ENCODE peak calls at places on chromosomes 4 and X, in five cellular contexts. N, C, A, E and G are unnamed samples.

GRCh38 chr4:153034681-153035080 is 98.6 kb downstream of the FHDC1 start:
- DNase-seq in C (no peak), E (no peak), N (no peak), A (no peak), G (no peak)

GRCh38 chr4:41933997-41934812 is 1.0 kb upstream of the TMEM33 start:
- DNase-seq in A (no peak), C (peak; percentile 9), N (no peak), E (no peak), G (peak; percentile 12)

GRCh38 chr4:163525982-163526381 is 31.5 kb downstream of the TMA16 start:
- DNase-seq in C (no peak), E (no peak), A (no peak), N (no peak), G (no peak)

GRCh38 chr4:15012017-15012788 is 9.9 kb downstream of the CPEB2 start:
- DNase-seq in E (no peak), C (no peak), N (no peak), A (no peak), G (no peak)

GRCh38 chr4:38562751-38563198 is 101.2 kb upstream of the KLF3 start:
- DNase-seq in A (peak; percentile 46), N (peak; percentile 55), E (no peak), C (peak; percentile 7), G (peak; percentile 39)

GRCh38 chr4:90958256-90958895 is 831.2 kb downstream of the CCSER1 start:
- DNase-seq in C (no peak), N (no peak), E (no peak), A (no peak), G (no peak)

GRCh38 chr4:101865501-101866062 is 75.1 kb downstream of the BANK1 start:
- DNase-seq in N (no peak), C (no peak), E (no peak), A (no peak), G (no peak)

GRCh38 chr4:83320548-83320947 is 14.1 kb downstream of the HPSE start:
- DNase-seq in A (peak; percentile 53), N (peak; percentile 50), C (peak; percentile 40), E (no peak), G (peak; percentile 23)

GRCh38 chr4:6509587-6509986 is 37.2 kb upstream of the PPP2R2C start:
- DNase-seq in N (peak; percentile 5), C (no peak), A (no peak), E (no peak), G (no peak)

GRCh38 chrX:99051639-99052038 is 1358.4 kb downstream of the PCDH19 start:
- DNase-seq in E (no peak), N (no peak), A (no peak), C (no peak), G (no peak)

GRCh38 chrX:112759512-112759911 is 79.8 kb upstream of the LHFPL1 start:
- DNase-seq in N (no peak), E (no peak), C (no peak), A (no peak), G (no peak)

GRCh38 chrX:125289920-125290319 is 29.8 kb upstream of the TEX13C start:
- DNase-seq in E (no peak), A (no peak), N (no peak), C (no peak), G (no peak)

GRCh38 chrX:2609431-2610238 is 81.5 kb upstream of the CD99 start:
- DNase-seq in N (peak; percentile 13), A (no peak), C (no peak), E (no peak), G (peak; percentile 43)

GRCh38 chr4:7261174-7261573 is 68.8 kb downstream of the SORCS2 start:
- DNase-seq in C (no peak), N (no peak), A (no peak), E (no peak), G (no peak)

GRCh38 chr4:147865926-147866325 is 134.0 kb downstream of the ARHGAP10 start:
- DNase-seq in C (no peak), N (no peak), E (no peak), A (no peak), G (no peak)

GRCh38 chrX:148562846-148563245 is 62.4 kb downstream of the AFF2 start:
- DNase-seq in N (no peak), E (no peak), C (no peak), A (no peak), G (no peak)

GRCh38 chr4:1766336-1767057 is 26.6 kb upstream of the FGFR3 start:
- DNase-seq in E (no peak), C (no peak), A (no peak), N (no peak), G (no peak)

GRCh38 chr4:180134116-180134866 is 2108.9 kb upstream of the TENM3 start:
- DNase-seq in E (no peak), N (no peak), A (no peak), C (no peak), G (peak; percentile 37)

GRCh38 chr4:66946761-66947160 is 598.5 kb downstream of the CENPC start:
- DNase-seq in C (no peak), E (no peak), N (no peak), A (no peak), G (no peak)

GRCh38 chr4:72418458-72418857 is 150.6 kb downstream of the ADAMTS3 start:
- DNase-seq in C (peak; percentile 40), E (peak; percentile 21), A (peak; percentile 46), N (peak; percentile 41), G (no peak)

GRCh38 chr4:70858454-70858853 is 18.8 kb upstream of the GRSF1 start:
- DNase-seq in C (no peak), E (no peak), N (no peak), A (no peak), G (no peak)

GRCh38 chr4:88989990-88990389 is 67.0 kb downstream of the FAM13A start:
- DNase-seq in A (no peak), N (no peak), C (no peak), E (no peak), G (no peak)
- H3K4me1 ChIP-seq in A (peaks cover 22% of the 10 kb centered on the region), N (peaks cover 27% of the 10 kb centered on the region), C (no peaks in the 10 kb centered on the region), E (no peaks in the 10 kb centered on the region), G (no peaks in the 10 kb centered on the region)

GRCh38 chr4:52659722-52660261 is 691 bp upstream of the USP46 start:
- DNase-seq in A (peak; percentile 81), N (peak; percentile 79), C (peak; percentile 43), E (peak; percentile 63), G (peak; percentile 76)
- TF ChIP-seq CTCF in A (no peak), N (no peak), C (no peak), E (peak; percentile 11), G (no peak)

GRCh38 chr4:56656346-56656643 is 24.8 kb downstream of the HOPX start:
- DNase-seq in E (no peak), N (no peak), A (peak; percentile 29), C (no peak), G (peak; percentile 27)

GRCh38 chr4:56657818-56658217 is 23.3 kb downstream of the HOPX start:
- DNase-seq in N (no peak), C (no peak), E (no peak), A (no peak), G (no peak)

GRCh38 chr4:56655627-56656345 is 25.3 kb downstream of the HOPX start:
- DNase-seq in C (no peak), N (no peak), A (peak; percentile 18), E (peak; percentile 11), G (peak; percentile 49)

GRCh38 chr4:56658410-56659003 is 22.6 kb downstream of the HOPX start:
- DNase-seq in C (no peak), E (no peak), A (no peak), N (no peak), G (no peak)

GRCh38 chr4:56657128-56657527 is 24.0 kb downstream of the HOPX start:
- DNase-seq in N (no peak), E (no peak), A (no peak), C (no peak), G (no peak)
- H3K4me1 ChIP-seq in N (peaks cover 25% of the 10 kb centered on the region), E (peaks cover 5% of the 10 kb centered on the region), A (peaks cover 42% of the 10 kb centered on the region), C (peaks cover 27% of the 10 kb centered on the region), G (peaks cover 4% of the 10 kb centered on the region)

GRCh38 chr4:12041828-12042227 is 613.1 kb upstream of the HS3ST1 start:
- DNase-seq in E (no peak), N (peak; percentile 17), A (no peak), C (no peak), G (peak; percentile 3)
- TF ChIP-seq CTCF in E (no peak), N (peak; percentile 37), A (peak; percentile 53), C (no peak), G (no peak)

DNA sequence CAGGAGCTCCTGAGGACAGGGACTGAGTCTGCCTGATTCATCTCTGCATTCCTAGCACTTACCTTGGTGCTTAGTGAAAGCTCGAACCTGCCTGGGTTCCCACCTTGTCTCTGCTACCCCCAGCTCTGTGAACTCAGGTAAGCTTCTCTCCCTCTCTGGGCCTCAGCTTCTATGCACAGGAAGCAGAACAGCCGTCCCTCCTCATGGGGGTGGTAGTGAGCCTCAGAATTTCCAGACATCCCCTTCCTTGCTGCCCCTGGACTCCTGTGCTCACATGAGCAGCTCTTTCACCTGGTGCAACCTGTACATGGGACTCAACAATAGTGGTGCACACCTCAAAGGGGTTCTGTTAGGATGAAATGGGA is 50.8 kb downstream of the HTRA3 start:
- DNase-seq in C (no peak), E (no peak), N (no peak), A (peak; percentile 32), G (no peak)
- H3K4me1 ChIP-seq in C (peaks cover 23% of the 10 kb centered on the region), E (peaks cover 17% of the 10 kb centered on the region), N (peaks cover 18% of the 10 kb centered on the region), A (peaks cover 60% of the 10 kb centered on the region), G (no peaks in the 10 kb centered on the region)